ENCODE peak calls at places on chromosome 10, in nine cellular contexts. T, K, N, P, X, V, M, S and C are unnamed samples.

GRCh38 chr10:52226448-52226847 is 87.6 kb upstream of the DKK1 start:
- DNase-seq in T (no peak), K (peak), N (no peak), P (no peak), X (no peak), V (peak), M (no peak), S (no peak), C (no peak)

GRCh38 chr10:89470628-89471027 is 56.3 kb downstream of the IFIT5 start:
- DNase-seq in T (no peak), K (peak), N (no peak), P (no peak), X (no peak), V (no peak), M (no peak), S (no peak), C (no peak)

GRCh38 chr10:101467286-101467770 is 113.4 kb downstream of the BTRC start:
- DNase-seq in T (peak), K (peak), N (no peak), P (no peak), X (peak), V (peak), M (peak), S (peak), C (peak)

GRCh38 chr10:99858849-99859248 is 76.4 kb downstream of the ABCC2 start:
- DNase-seq in T (no peak), K (no peak), N (no peak), P (no peak), X (no peak), V (no peak), M (no peak), S (no peak), C (no peak)

GRCh38 chr10:103433858-103434257 is 18.3 kb downstream of the CALHM2 start:
- DNase-seq in T (no peak), K (no peak), N (no peak), P (peak), X (no peak), V (no peak), M (no peak), S (peak), C (no peak)

GRCh38 chr10:113519616-113520015 is 33.2 kb upstream of the HABP2 start:
- DNase-seq in T (no peak), K (no peak), N (no peak), P (no peak), X (no peak), V (no peak), M (no peak), S (peak), C (no peak)

GRCh38 chr10:14296081-14296709 is 34.5 kb downstream of the FRMD4A start:
- DNase-seq in T (peak), K (no peak), N (no peak), P (no peak), X (no peak), V (no peak), M (peak), S (no peak), C (no peak)

GRCh38 chr10:29650552-29650944 is 15.8 kb upstream of the SVIL start:
- DNase-seq in T (no peak), K (no peak), N (no peak), P (no peak), X (no peak), V (no peak), M (no peak), S (no peak), C (no peak)

GRCh38 chr10:82692458-82692857 is 817.5 kb downstream of the NRG3 start:
- DNase-seq in T (peak), K (no peak), N (no peak), P (no peak), X (no peak), V (no peak), M (no peak), S (no peak), C (no peak)

GRCh38 chr10:16699435-16699834 is 117.8 kb downstream of the RSU1 start:
- DNase-seq in T (no peak), K (no peak), N (no peak), P (no peak), X (no peak), V (no peak), M (no peak), S (no peak), C (no peak)

GRCh38 chr10:32445036-32445435 is 904 bp upstream of the CCDC7 start:
- DNase-seq in T (no peak), K (no peak), N (no peak), P (no peak), X (no peak), V (no peak), M (no peak), S (peak), C (no peak)